ENCODE peak calls at places on chromosomes 2 and 18, in ten cellular contexts. R, I, W, K, G, H, M, V, J and Y are unnamed samples.

GRCh38 chr2:26845021-26845420 is 2.9 kb upstream of the DPYSL5 start:
- DNase-seq in R (no peak), H (no peak), J (no peak), W (no peak), M (no peak), I (no peak), G (no peak), K (no peak), V (no peak), Y (no peak)

GRCh38 chr2:72973566-72974435 is 56.5 kb downstream of the EMX1 start:
- DNase-seq in V (no peak), K (peak), R (no peak), H (peak), I (peak), G (peak), J (peak), M (peak), W (peak), Y (peak)

GRCh38 chr2:129859141-129859540 is 120.3 kb upstream of the RAB6C start:
- DNase-seq in M (no peak), K (no peak), G (no peak), R (no peak), I (no peak), H (no peak), J (no peak), W (no peak), V (no peak), Y (no peak)

GRCh38 chr18:61606068-61606660 is 272.9 kb downstream of the CDH20 start:
- DNase-seq in H (no peak), I (peak), W (peak), G (no peak), V (no peak), J (peak), K (no peak), M (no peak), R (no peak), Y (no peak)

GRCh38 chr18:49725809-49726514 is 87.4 kb downstream of the ACAA2 start:
- DNase-seq in I (peak), W (peak), G (no peak), H (no peak), V (peak), J (peak), R (no peak), M (no peak), K (no peak), Y (peak)

GRCh38 chr2:27059141-27059820 is 7.8 kb downstream of the AGBL5 start:
- DNase-seq in V (no peak), M (no peak), R (no peak), H (no peak), J (no peak), W (no peak), I (no peak), G (no peak), K (no peak), Y (no peak)

GRCh38 chr2:241237949-241238371 is 49.5 kb downstream of the ANO7 start:
- DNase-seq in H (no peak), M (no peak), V (no peak), R (peak), K (no peak), I (no peak), W (no peak), J (no peak), G (no peak), Y (no peak)

GRCh38 chr2:128260239-128261138 is 58.2 kb downstream of the HS6ST1 start:
- DNase-seq in R (peak), W (peak), I (peak), H (no peak), V (peak), K (no peak), J (peak), M (no peak), G (no peak), Y (no peak)

GRCh38 chr2:195737531-195738162 is 80.6 kb downstream of the SLC39A10 start:
- DNase-seq in V (peak), I (no peak), K (no peak), G (no peak), M (no peak), R (no peak), W (no peak), J (no peak), H (no peak), Y (no peak)

GRCh38 chr2:54918647-54919280 is 131.5 kb downstream of the RTN4 start:
- DNase-seq in G (no peak), W (no peak), R (no peak), J (no peak), K (no peak), I (no peak), M (no peak), V (no peak), H (no peak), Y (no peak)

GRCh38 chr2:201432038-201432437 is 19.2 kb downstream of the TRAK2 start:
- DNase-seq in G (no peak), J (peak), I (no peak), R (no peak), K (no peak), V (no peak), M (no peak), W (no peak), H (no peak), Y (no peak)

GRCh38 chr2:30229596-30229995 is 1.7 kb upstream of the LBH start:
- DNase-seq in W (no peak), H (no peak), K (no peak), J (no peak), G (no peak), M (no peak), I (no peak), R (no peak), V (no peak), Y (no peak)

GRCh38 chr2:124663293-124663997 is 638.4 kb downstream of the CNTNAP5 start:
- DNase-seq in G (no peak), R (no peak), I (no peak), J (no peak), H (no peak), K (no peak), V (no peak), M (no peak), W (no peak), Y (no peak)

GRCh38 chr2:62407838-62408589 is 98.0 kb downstream of the TMEM17 start:
- DNase-seq in H (no peak), G (no peak), R (no peak), J (no peak), V (no peak), I (peak), K (no peak), M (no peak), W (no peak), Y (no peak)

GRCh38 chr2:239949537-239949936 is 75.6 kb downstream of the NDUFA10 start:
- DNase-seq in J (no peak), G (no peak), V (no peak), H (no peak), W (no peak), I (no peak), K (no peak), R (peak), M (no peak), Y (no peak)

GRCh38 chr2:217980591-217980990 is 22.2 kb downstream of the TNS1 start:
- DNase-seq in J (no peak), M (no peak), G (no peak), I (no peak), K (no peak), V (no peak), W (no peak), R (peak), H (no peak), Y (no peak)

GRCh38 chr18:23570912-23571504 is 15.3 kb downstream of the NPC1 start:
- DNase-seq in K (no peak), V (no peak), G (no peak), M (no peak), H (no peak), J (no peak), I (no peak), W (no peak), R (no peak), Y (no peak)

GRCh38 chr2:218898109-218898878 is 17.6 kb downstream of the WNT10A start:
- DNase-seq in K (peak), H (peak), I (peak), W (peak), M (peak), J (no peak), R (peak), G (peak), V (no peak), Y (peak)

GRCh38 chr2:138948070-138948539 is 167.9 kb upstream of the NXPH2 start:
- DNase-seq in H (no peak), I (no peak), W (no peak), V (peak), R (no peak), M (no peak), K (no peak), J (peak), G (no peak), Y (no peak)

GRCh38 chr2:223822818-223823217 is 14.6 kb downstream of the AP1S3 start:
- DNase-seq in W (no peak), I (no peak), M (no peak), R (no peak), V (no peak), G (no peak), H (no peak), J (no peak), K (no peak), Y (no peak)